ENCODE peak calls at places on chromosomes 5 and 9, in four cellular contexts. O, Z, P and F are unnamed samples. For H3K9me3, the result is how much of the 10 kb centered on the place peaks cover.

GRCh38 chr5:54259090-54259489 is 51.3 kb downstream of the ARL15 start:
- DNase-seq in P (no peak), Z (no peak), O (no peak), F (no peak)

GRCh38 chr5:143652104-143652700 is 159.8 kb upstream of the HMHB1 start:
- DNase-seq in O (peak), P (no peak), Z (no peak), F (no peak)

GRCh38 chr5:167626341-167627118 is 664.9 kb upstream of the WWC1 start:
- DNase-seq in O (no peak), P (no peak), Z (no peak), F (no peak)

GRCh38 chr9:98092633-98092971 is 26.4 kb downstream of the TRIM14 start:
- DNase-seq in O (no peak), P (no peak), Z (no peak), F (no peak)

GRCh38 chr5:64619609-64620008 is 70.7 kb upstream of the SHISAL2B start:
- DNase-seq in P (no peak), Z (no peak), O (peak), F (no peak)

GRCh38 chr9:136599811-136600660 is 54.2 kb upstream of the NOTCH1 start:
- DNase-seq in P (no peak), O (no peak), Z (no peak), F (no peak)

GRCh38 chr5:15496886-15497285 is 3.1 kb upstream of the FBXL7 start:
- DNase-seq in Z (no peak), P (no peak), O (no peak), F (no peak)

GRCh38 chr5:19498852-19499251 is 489.1 kb downstream of the CDH18 start:
- DNase-seq in Z (no peak), O (no peak), P (no peak), F (no peak)

GRCh38 chr5:117561531-117561930 is 986.9 kb upstream of the SEMA6A start:
- DNase-seq in P (no peak), O (no peak), Z (no peak), F (no peak)

DNA sequence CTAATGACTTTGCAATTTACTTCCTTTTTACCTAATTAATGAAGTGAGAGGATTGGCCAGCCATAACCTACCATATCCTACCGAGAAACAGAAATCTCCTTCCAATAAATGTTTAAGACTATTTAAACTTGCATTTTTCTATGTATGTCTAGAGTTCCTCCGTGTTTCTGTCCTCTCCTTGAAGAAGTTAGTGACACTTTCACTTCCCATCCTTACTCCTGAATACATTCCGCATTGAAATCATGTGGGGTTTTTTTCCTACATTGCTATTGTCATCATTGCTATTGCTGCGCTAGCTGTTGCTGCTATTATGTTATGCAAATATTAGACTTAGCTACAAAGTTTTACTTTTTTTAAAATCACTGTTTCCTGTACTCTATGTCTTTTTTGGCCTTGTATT is 83.4 kb upstream of the NEK6 start:
- DNase-seq in O (no peak), P (no peak), Z (no peak), F (no peak)
- H3K9me3 ChIP-seq in O (under half), P (under half), Z (under half), F (under half)

GRCh38 chr9:135116892-135117680 is 29.6 kb downstream of the OLFM1 start:
- DNase-seq in O (no peak), P (no peak), Z (no peak), F (no peak)
- H3K9me3 ChIP-seq in O (under half), P (under half), Z (under half), F (under half)

DNA sequence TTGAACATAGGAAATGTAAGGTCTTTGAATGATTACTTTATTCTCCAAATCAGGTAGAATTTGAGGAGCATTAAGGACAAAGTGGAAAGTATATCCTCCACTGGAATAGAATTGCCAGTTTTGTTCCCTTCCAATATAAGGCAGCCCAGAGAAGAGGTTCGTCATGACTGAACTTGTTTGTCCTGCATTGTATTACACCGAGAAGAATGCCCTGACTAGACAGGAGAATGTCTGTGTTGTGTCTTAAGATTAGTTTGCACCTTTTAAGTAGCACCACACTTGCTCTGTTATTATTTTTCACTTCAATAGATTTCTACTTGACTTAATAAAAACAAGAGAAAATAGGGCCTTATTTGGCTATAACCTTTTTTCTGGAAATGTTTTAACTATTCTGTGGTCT is 586.2 kb upstream of the PTGER4 start:
- DNase-seq in Z (no peak), O (no peak), P (no peak), F (no peak)
- H3K9me3 ChIP-seq in Z (under half), O (under half), P (under half), F (under half)

GRCh38 chr9:101403886-101404285 is 5.2 kb downstream of the ZNF189 start:
- DNase-seq in P (no peak), O (no peak), Z (no peak), F (no peak)
- H3K9me3 ChIP-seq in P (half or more), O (under half), Z (under half), F (under half)

DNA sequence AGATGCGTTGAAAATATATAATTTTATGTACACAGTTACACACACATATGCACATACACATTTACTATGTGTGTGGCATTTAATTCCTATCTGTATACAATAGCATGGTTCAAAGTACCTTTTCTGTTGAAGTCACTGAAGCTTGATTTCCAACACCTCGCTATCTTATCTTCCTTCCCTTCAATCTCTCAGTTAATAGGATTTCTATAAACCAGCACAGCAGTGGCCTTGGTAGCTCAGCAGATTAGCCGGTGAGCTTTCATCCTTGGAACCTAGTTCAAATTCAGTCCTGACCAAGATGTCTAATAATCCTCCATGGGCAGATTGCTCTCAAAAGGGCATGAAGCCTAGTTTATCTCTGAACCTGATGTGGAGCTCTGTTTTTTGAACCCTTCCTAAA is 2389.5 kb downstream of the MAT2B start:
- DNase-seq in Z (no peak), P (no peak), O (no peak), F (no peak)
- H3K9me3 ChIP-seq in Z (under half), P (under half), O (under half), F (under half)

GRCh38 chr5:756865-757345 is 27.6 kb downstream of the ZDHHC11B start:
- DNase-seq in Z (no peak), P (peak), O (peak), F (no peak)

GRCh38 chr5:758698-759053 is 25.9 kb downstream of the ZDHHC11B start:
- DNase-seq in P (no peak), Z (no peak), O (no peak), F (no peak)

GRCh38 chr5:757931-758697 is 26.4 kb downstream of the ZDHHC11B start:
- DNase-seq in P (peak), Z (no peak), O (no peak), F (no peak)

GRCh38 chr5:757346-757930 is 27.1 kb downstream of the ZDHHC11B start:
- DNase-seq in P (peak), O (no peak), Z (no peak), F (no peak)

GRCh38 chr5:756171-756570 is 28.4 kb downstream of the ZDHHC11B start:
- DNase-seq in O (no peak), P (peak), Z (no peak), F (no peak)
- H3K9me3 ChIP-seq in O (under half), P (under half), Z (under half), F (under half)

GRCh38 chr5:1045960-1046560 is 37.5 kb downstream of the NKD2 start:
- DNase-seq in Z (no peak), O (no peak), P (no peak), F (no peak)
- H3K9me3 ChIP-seq in Z (under half), O (under half), P (under half), F (under half)